ENCODE peak calls at places on chromosomes 6 and 20, in eight cellular contexts. P, Y, X, E, G, K, V and C are unnamed samples.

GRCh38 chr6:47168176-47168575 is 126.0 kb upstream of the ADGRF1 start:
- DNase-seq in E (no peak), G (peak), X (peak), V (peak), P (peak), Y (peak), K (no peak), C (peak)

GRCh38 chr6:97177905-97178304 is 105.1 kb downstream of the MMS22L start:
- DNase-seq in E (no peak), G (no peak), X (no peak), P (no peak), Y (no peak), K (no peak), V (peak), C (no peak)

GRCh38 chr6:82525775-82526515 is 162.3 kb downstream of the TPBG start:
- DNase-seq in K (no peak), Y (no peak), E (no peak), X (no peak), G (no peak), P (no peak), V (no peak), C (no peak)

GRCh38 chr6:156617376-156617775 is 159.8 kb upstream of the ARID1B start:
- DNase-seq in X (no peak), K (no peak), P (no peak), Y (no peak), G (peak), E (no peak), V (no peak), C (peak)

GRCh38 chr20:8790442-8791074 is 278.3 kb upstream of the PLCB4 start:
- DNase-seq in P (no peak), K (peak), Y (peak), E (no peak), G (peak), V (peak), X (no peak), C (peak)

GRCh38 chr6:170151235-170152110 is 139.4 kb downstream of the DLL1 start:
- DNase-seq in G (no peak), Y (no peak), V (no peak), P (no peak), X (no peak), K (peak), E (no peak), C (no peak)

GRCh38 chr6:22334778-22335177 is 37.9 kb upstream of the PRL start:
- DNase-seq in G (no peak), V (no peak), Y (no peak), X (no peak), P (no peak), E (no peak), K (no peak), C (no peak)

GRCh38 chr6:7154341-7155139 is 46.8 kb downstream of the RREB1 start:
- DNase-seq in P (no peak), E (no peak), Y (no peak), G (no peak), K (no peak), X (no peak), V (no peak), C (no peak)

GRCh38 chr6:62775427-62776022 is 435.7 kb upstream of the FKBP1C start:
- DNase-seq in Y (peak), E (no peak), G (no peak), V (peak), X (no peak), K (peak), P (no peak), C (no peak)

GRCh38 chr20:32449890-32450401 is 91.8 kb downstream of the ASXL1 start:
- DNase-seq in V (no peak), G (no peak), K (no peak), Y (no peak), P (no peak), E (no peak), X (no peak), C (no peak)

GRCh38 chr20:46670228-46670584 is 18.9 kb upstream of the SLC13A3 start:
- DNase-seq in E (no peak), Y (no peak), P (no peak), K (no peak), X (no peak), V (no peak), G (no peak), C (no peak)

GRCh38 chr20:47355489-47356219 is 845 bp downstream of the ZMYND8 start:
- DNase-seq in E (no peak), Y (no peak), P (no peak), K (peak), X (no peak), G (no peak), V (no peak), C (no peak)

GRCh38 chr6:73521351-73522254 is 771 bp upstream of the EEF1A1 start:
- DNase-seq in P (no peak), G (peak), E (no peak), V (peak), K (no peak), X (peak), Y (peak), C (peak)

GRCh38 chr6:146289816-146290588 is 253.6 kb upstream of the RAB32 start:
- DNase-seq in E (no peak), P (no peak), X (peak), V (peak), K (no peak), G (peak), Y (no peak), C (peak)

GRCh38 chr20:63978319-63979220 is 872 bp downstream of the SAMD10 start:
- DNase-seq in P (peak), G (no peak), E (no peak), V (peak), X (no peak), Y (no peak), K (peak), C (peak)

GRCh38 chr6:17725083-17725482 is 18.4 kb upstream of the NUP153 start:
- DNase-seq in V (no peak), P (no peak), Y (no peak), G (peak), E (no peak), X (peak), K (no peak), C (no peak)

GRCh38 chr6:64949257-64949656 is 757.8 kb downstream of the EYS start:
- DNase-seq in P (no peak), K (no peak), G (no peak), X (no peak), Y (no peak), E (no peak), V (no peak), C (no peak)

DNA sequence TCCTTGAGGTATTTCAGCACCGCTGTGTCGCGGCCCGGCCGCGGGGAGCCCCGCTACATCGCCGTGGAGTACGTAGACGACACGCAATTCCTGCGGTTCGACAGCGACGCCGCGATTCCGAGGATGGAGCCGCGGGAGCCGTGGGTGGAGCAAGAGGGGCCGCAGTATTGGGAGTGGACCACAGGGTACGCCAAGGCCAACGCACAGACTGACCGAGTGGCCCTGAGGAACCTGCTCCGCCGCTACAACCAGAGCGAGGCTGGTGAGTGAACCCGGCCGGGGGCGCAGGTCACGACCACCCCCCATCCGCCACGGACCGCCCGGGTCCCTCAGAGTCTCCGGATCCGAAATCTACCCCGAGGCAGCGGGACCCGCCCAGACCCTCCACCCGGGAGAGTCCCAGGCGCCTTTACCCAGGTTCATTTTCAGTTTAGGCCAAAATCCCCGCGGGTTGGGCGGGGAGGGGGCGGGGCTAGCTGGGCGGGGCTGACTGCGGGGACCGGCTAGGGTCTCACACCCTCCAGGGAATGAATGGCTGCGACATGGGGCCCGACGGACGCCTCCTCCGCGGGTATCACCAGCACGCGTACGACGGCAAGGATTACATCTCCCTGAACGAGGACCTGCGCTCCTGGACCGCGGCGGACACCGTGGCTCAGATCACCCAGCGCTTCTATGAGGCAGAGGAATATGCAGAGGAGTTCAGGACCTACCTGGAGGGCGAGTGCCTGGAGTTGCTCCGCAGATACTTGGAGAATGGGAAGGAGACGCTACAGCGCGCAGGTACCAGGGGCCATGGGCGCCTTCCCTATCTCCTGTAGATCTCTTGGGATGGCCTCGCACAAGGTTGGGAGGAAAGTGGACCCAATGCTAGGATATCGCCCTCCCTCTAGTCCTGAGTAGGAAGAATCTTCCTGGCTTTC is 693 bp downstream of the HLA-F start:
- DNase-seq in K (peak), G (no peak), E (no peak), Y (no peak), X (peak), V (no peak), P (peak), C (no peak)
- TF ChIP-seq CTCF in K (no peak), G (peak), E (no peak), Y (no peak), X (no peak), V (no peak), P (no peak), C (no peak)

DNA sequence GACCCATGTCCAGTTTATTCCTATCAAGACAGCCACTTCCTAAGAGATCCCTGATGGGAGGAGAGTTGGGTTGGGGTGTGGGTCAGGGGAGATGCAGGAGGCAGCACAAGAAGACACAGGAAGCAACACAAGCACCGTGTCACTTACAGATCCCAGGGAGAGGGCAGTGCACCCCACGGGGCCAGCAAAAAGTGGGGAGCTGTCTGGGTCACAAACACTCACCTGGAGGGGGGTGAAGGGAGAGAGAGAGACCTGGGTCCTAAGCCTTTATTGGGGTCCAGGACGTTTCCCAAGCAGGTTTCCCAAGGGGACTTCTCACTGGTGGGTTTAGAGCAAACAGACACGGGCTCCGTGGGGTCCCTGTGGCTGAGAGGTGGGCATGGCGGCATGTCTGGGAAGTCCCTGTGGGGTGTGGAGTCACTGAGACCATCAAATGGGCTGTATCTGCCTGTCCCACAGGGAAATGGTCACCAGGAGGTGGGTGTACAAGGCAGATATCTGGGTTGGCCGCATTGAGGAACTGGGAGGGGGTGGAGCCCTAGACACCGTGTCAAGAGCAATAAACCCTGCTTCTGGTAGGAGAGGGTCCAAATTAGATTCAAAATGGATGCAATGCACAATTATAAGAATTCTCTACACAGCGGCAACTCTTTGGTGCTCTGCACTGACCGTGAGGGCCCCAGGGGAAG is 1.6 kb upstream of the CD93 start:
- DNase-seq in Y (no peak), E (no peak), G (no peak), K (no peak), X (no peak), V (no peak), P (no peak), C (no peak)
- H3K27ac ChIP-seq in Y (no peak), E (peak), G (no peak), K (no peak), X (peak), V (no peak), P (peak), C (no peak)

GRCh38 chr6:93036835-93037234 is 382.5 kb downstream of the EPHA7 start:
- DNase-seq in G (peak), P (no peak), Y (no peak), E (no peak), K (peak), X (no peak), V (peak), C (no peak)
- TF ChIP-seq CTCF in G (no peak), P (no peak), Y (no peak), E (no peak), K (peak), X (no peak), V (peak), C (peak)

DNA sequence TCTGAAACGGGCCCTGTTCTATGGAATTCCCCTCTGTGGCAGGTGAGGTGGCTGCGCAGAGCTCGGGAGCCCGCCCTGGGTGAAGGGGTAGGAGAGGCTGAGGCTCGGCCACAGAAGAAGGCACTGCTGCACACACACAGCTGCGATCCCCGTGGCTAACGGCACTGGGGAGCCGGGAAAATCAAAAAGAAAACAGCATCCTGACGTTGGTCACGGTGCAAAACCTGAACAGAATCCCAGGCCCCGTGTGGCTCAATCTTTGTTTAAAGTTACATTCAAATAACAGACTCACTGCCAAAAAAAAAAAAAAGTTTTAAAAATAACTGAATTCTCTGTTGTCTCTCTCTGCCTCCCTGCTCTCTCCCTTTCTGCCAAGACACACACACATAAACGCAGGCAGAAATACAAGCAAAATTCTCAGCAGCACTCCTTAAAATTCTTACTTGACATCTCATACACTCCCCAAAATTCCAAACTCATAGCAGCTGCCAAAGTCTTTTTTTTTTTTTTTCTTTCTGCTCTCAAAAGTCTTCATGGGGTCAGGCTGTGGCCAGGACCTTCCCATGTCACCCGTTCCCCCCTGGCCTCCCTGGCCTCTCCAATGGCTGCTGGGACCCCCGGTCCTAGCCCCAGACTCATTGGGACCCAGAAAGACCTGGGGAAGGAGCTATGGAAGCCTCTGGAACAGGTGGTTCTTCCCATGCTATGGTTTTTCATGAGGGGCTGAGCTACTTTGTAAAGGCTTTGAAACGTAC is 248.8 kb downstream of the TTLL2 start:
- DNase-seq in E (no peak), P (no peak), V (no peak), K (no peak), X (peak), G (no peak), Y (no peak), C (no peak)
- H3K27ac ChIP-seq in E (peak), P (peak), V (no peak), K (no peak), X (peak), G (no peak), Y (no peak), C (no peak)

GRCh38 chr6:113600556-113601339 is 256.4 kb upstream of the MARCKS start:
- DNase-seq in K (no peak), P (no peak), V (no peak), G (no peak), Y (no peak), E (no peak), X (no peak), C (no peak)
- TF ChIP-seq CTCF in K (no peak), P (no peak), V (no peak), G (no peak), Y (no peak), E (no peak), X (no peak), C (no peak)

DNA sequence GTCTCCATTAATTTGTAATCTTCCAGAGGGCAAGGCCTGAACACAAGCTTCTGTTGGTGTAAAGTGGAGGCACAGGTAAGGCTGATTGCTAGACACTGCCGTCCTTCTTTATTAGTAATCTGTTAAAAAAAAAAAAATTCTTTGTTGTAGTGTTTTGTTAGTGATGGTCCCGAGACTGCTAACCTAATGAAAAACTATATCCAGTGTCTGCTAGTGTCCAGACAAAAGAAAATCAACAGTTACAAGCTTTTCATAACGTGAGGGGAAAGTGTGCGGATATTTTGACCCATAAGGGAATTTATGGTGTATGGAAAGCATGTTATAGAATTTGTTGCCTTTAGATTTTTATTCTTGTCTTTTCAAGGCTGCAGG is 4.2 kb upstream of the HIVEP1 start:
- DNase-seq in X (no peak), G (no peak), Y (no peak), K (no peak), P (no peak), V (no peak), E (no peak), C (no peak)
- H3K27ac ChIP-seq in X (peak), G (no peak), Y (peak), K (no peak), P (peak), V (peak), E (peak), C (peak)